ENCODE peak calls at places on chromosomes 6 and 20, in eight cellular contexts. One of them, this sample, is unnamed.

GRCh38 chr6:56677559-56677958 is 34.9 kb upstream of the DST start:
- DNase-seq in activated CD4-positive, alpha-beta T cell treated with anti-CD3 and anti-CD28 coated beads, Interleukin-2, amount 50 U/mL, for 1 hour: no peak
- DNase-seq in nephron progenitor cell: no peak
- DNase-seq in activated gamma-delta T cell treated with Interleukin-2 at 50 U/mL for 16 hours: no peak
- DNase-seq in NCI-H345: no peak
- DNase-seq in NCI-H1105: no peak
- DNase-seq in lower leg skin: no peak
- DNase-seq in H7: no peak
- DNase-seq in this sample: no peak

GRCh38 chr20:40705413-40705812 is 16.4 kb upstream of the MAFB start:
- DNase-seq in activated CD4-positive, alpha-beta T cell treated with anti-CD3 and anti-CD28 coated beads, Interleukin-2, amount 50 U/mL, for 1 hour: no peak
- DNase-seq in nephron progenitor cell: no peak
- DNase-seq in activated gamma-delta T cell treated with Interleukin-2 at 50 U/mL for 16 hours: no peak
- DNase-seq in NCI-H345: no peak
- DNase-seq in NCI-H1105: no peak
- DNase-seq in lower leg skin: no peak
- DNase-seq in H7: no peak
- DNase-seq in this sample: no peak

GRCh38 chr20:59515013-59515905 is 89.1 kb upstream of the PHACTR3 start:
- DNase-seq in activated CD4-positive, alpha-beta T cell treated with anti-CD3 and anti-CD28 coated beads, Interleukin-2, amount 50 U/mL, for 1 hour: peak
- DNase-seq in nephron progenitor cell: peak
- DNase-seq in activated gamma-delta T cell treated with Interleukin-2 at 50 U/mL for 16 hours: no peak
- DNase-seq in NCI-H345: peak
- DNase-seq in NCI-H1105: peak
- DNase-seq in lower leg skin: peak
- DNase-seq in H7: peak
- DNase-seq in this sample: no peak

GRCh38 chr20:14963262-14963663 is 625.9 kb upstream of the FLRT3 start:
- DNase-seq in activated CD4-positive, alpha-beta T cell treated with anti-CD3 and anti-CD28 coated beads, Interleukin-2, amount 50 U/mL, for 1 hour: no peak
- DNase-seq in nephron progenitor cell: no peak
- DNase-seq in activated gamma-delta T cell treated with Interleukin-2 at 50 U/mL for 16 hours: no peak
- DNase-seq in NCI-H345: no peak
- DNase-seq in NCI-H1105: no peak
- DNase-seq in lower leg skin: no peak
- DNase-seq in H7: no peak
- DNase-seq in this sample: no peak

GRCh38 chr6:15308445-15309213 is 62.8 kb downstream of the JARID2 start:
- DNase-seq in activated CD4-positive, alpha-beta T cell treated with anti-CD3 and anti-CD28 coated beads, Interleukin-2, amount 50 U/mL, for 1 hour: no peak
- DNase-seq in nephron progenitor cell: no peak
- DNase-seq in activated gamma-delta T cell treated with Interleukin-2 at 50 U/mL for 16 hours: no peak
- DNase-seq in NCI-H345: no peak
- DNase-seq in NCI-H1105: no peak
- DNase-seq in lower leg skin: no peak
- DNase-seq in H7: no peak
- DNase-seq in this sample: no peak

GRCh38 chr6:159117541-159117940 is 51.7 kb upstream of the FNDC1 start:
- DNase-seq in activated CD4-positive, alpha-beta T cell treated with anti-CD3 and anti-CD28 coated beads, Interleukin-2, amount 50 U/mL, for 1 hour: no peak
- DNase-seq in nephron progenitor cell: no peak
- DNase-seq in activated gamma-delta T cell treated with Interleukin-2 at 50 U/mL for 16 hours: no peak
- DNase-seq in NCI-H345: no peak
- DNase-seq in NCI-H1105: no peak
- DNase-seq in lower leg skin: no peak
- DNase-seq in H7: no peak
- DNase-seq in this sample: no peak

GRCh38 chr20:46050444-46050843 is 21.4 kb downstream of the SLC12A5 start:
- DNase-seq in activated CD4-positive, alpha-beta T cell treated with anti-CD3 and anti-CD28 coated beads, Interleukin-2, amount 50 U/mL, for 1 hour: no peak
- DNase-seq in nephron progenitor cell: no peak
- DNase-seq in activated gamma-delta T cell treated with Interleukin-2 at 50 U/mL for 16 hours: no peak
- DNase-seq in NCI-H345: no peak
- DNase-seq in NCI-H1105: no peak
- DNase-seq in lower leg skin: no peak
- DNase-seq in H7: no peak
- DNase-seq in this sample: no peak

GRCh38 chr6:3609388-3609787 is 142.1 kb downstream of the PXDC1 start:
- DNase-seq in activated CD4-positive, alpha-beta T cell treated with anti-CD3 and anti-CD28 coated beads, Interleukin-2, amount 50 U/mL, for 1 hour: no peak
- DNase-seq in nephron progenitor cell: no peak
- DNase-seq in activated gamma-delta T cell treated with Interleukin-2 at 50 U/mL for 16 hours: no peak
- DNase-seq in NCI-H345: no peak
- DNase-seq in NCI-H1105: no peak
- DNase-seq in lower leg skin: no peak
- DNase-seq in H7: no peak
- DNase-seq in this sample: no peak

GRCh38 chr6:11398451-11399326 is 138.9 kb upstream of the TMEM170B start:
- DNase-seq in activated CD4-positive, alpha-beta T cell treated with anti-CD3 and anti-CD28 coated beads, Interleukin-2, amount 50 U/mL, for 1 hour: no peak
- DNase-seq in nephron progenitor cell: no peak
- DNase-seq in activated gamma-delta T cell treated with Interleukin-2 at 50 U/mL for 16 hours: no peak
- DNase-seq in NCI-H345: no peak
- DNase-seq in NCI-H1105: no peak
- DNase-seq in lower leg skin: no peak
- DNase-seq in H7: no peak
- DNase-seq in this sample: no peak

GRCh38 chr6:111791415-111791814 is 81.8 kb downstream of the FYN start:
- DNase-seq in activated CD4-positive, alpha-beta T cell treated with anti-CD3 and anti-CD28 coated beads, Interleukin-2, amount 50 U/mL, for 1 hour: no peak
- DNase-seq in nephron progenitor cell: no peak
- DNase-seq in activated gamma-delta T cell treated with Interleukin-2 at 50 U/mL for 16 hours: no peak
- DNase-seq in NCI-H345: no peak
- DNase-seq in NCI-H1105: no peak
- DNase-seq in lower leg skin: no peak
- DNase-seq in H7: no peak
- DNase-seq in this sample: no peak

GRCh38 chr20:44700306-44700705 is 14.9 kb upstream of the CCN5 start:
- DNase-seq in activated CD4-positive, alpha-beta T cell treated with anti-CD3 and anti-CD28 coated beads, Interleukin-2, amount 50 U/mL, for 1 hour: no peak
- DNase-seq in nephron progenitor cell: no peak
- DNase-seq in activated gamma-delta T cell treated with Interleukin-2 at 50 U/mL for 16 hours: no peak
- DNase-seq in NCI-H345: peak
- DNase-seq in NCI-H1105: no peak
- DNase-seq in lower leg skin: no peak
- DNase-seq in H7: peak
- DNase-seq in this sample: no peak

GRCh38 chr6:125009578-125009977 is 47.3 kb downstream of the RNF217 start:
- DNase-seq in activated CD4-positive, alpha-beta T cell treated with anti-CD3 and anti-CD28 coated beads, Interleukin-2, amount 50 U/mL, for 1 hour: no peak
- DNase-seq in nephron progenitor cell: no peak
- DNase-seq in activated gamma-delta T cell treated with Interleukin-2 at 50 U/mL for 16 hours: no peak
- DNase-seq in NCI-H345: no peak
- DNase-seq in NCI-H1105: no peak
- DNase-seq in lower leg skin: no peak
- DNase-seq in H7: no peak
- DNase-seq in this sample: no peak

GRCh38 chr20:63440366-63440955 is 32.0 kb downstream of the KCNQ2 start:
- DNase-seq in activated CD4-positive, alpha-beta T cell treated with anti-CD3 and anti-CD28 coated beads, Interleukin-2, amount 50 U/mL, for 1 hour: no peak
- DNase-seq in nephron progenitor cell: no peak
- DNase-seq in activated gamma-delta T cell treated with Interleukin-2 at 50 U/mL for 16 hours: no peak
- DNase-seq in NCI-H345: no peak
- DNase-seq in NCI-H1105: no peak
- DNase-seq in lower leg skin: no peak
- DNase-seq in H7: no peak
- DNase-seq in this sample: no peak

GRCh38 chr6:17863971-17864754 is 123.3 kb downstream of the KIF13A start:
- DNase-seq in activated CD4-positive, alpha-beta T cell treated with anti-CD3 and anti-CD28 coated beads, Interleukin-2, amount 50 U/mL, for 1 hour: no peak
- DNase-seq in nephron progenitor cell: no peak
- DNase-seq in activated gamma-delta T cell treated with Interleukin-2 at 50 U/mL for 16 hours: no peak
- DNase-seq in NCI-H345: no peak
- DNase-seq in NCI-H1105: no peak
- DNase-seq in lower leg skin: peak
- DNase-seq in H7: no peak
- DNase-seq in this sample: no peak

GRCh38 chr20:63939061-63939935 is 16.9 kb downstream of the UCKL1 start:
- DNase-seq in activated CD4-positive, alpha-beta T cell treated with anti-CD3 and anti-CD28 coated beads, Interleukin-2, amount 50 U/mL, for 1 hour: no peak
- DNase-seq in nephron progenitor cell: no peak
- DNase-seq in activated gamma-delta T cell treated with Interleukin-2 at 50 U/mL for 16 hours: no peak
- DNase-seq in NCI-H345: no peak
- DNase-seq in NCI-H1105: no peak
- DNase-seq in lower leg skin: no peak
- DNase-seq in H7: peak
- DNase-seq in this sample: no peak

GRCh38 chr6:44309092-44309491 is 4.1 kb downstream of the AARS2 start:
- DNase-seq in activated CD4-positive, alpha-beta T cell treated with anti-CD3 and anti-CD28 coated beads, Interleukin-2, amount 50 U/mL, for 1 hour: no peak
- DNase-seq in nephron progenitor cell: no peak
- DNase-seq in activated gamma-delta T cell treated with Interleukin-2 at 50 U/mL for 16 hours: no peak
- DNase-seq in NCI-H345: no peak
- DNase-seq in NCI-H1105: no peak
- DNase-seq in lower leg skin: no peak
- DNase-seq in H7: no peak
- DNase-seq in this sample: no peak

GRCh38 chr6:133888931-133889556 is at the start of gene TCF21:
- DNase-seq in activated CD4-positive, alpha-beta T cell treated with anti-CD3 and anti-CD28 coated beads, Interleukin-2, amount 50 U/mL, for 1 hour: no peak
- DNase-seq in nephron progenitor cell: peak
- DNase-seq in activated gamma-delta T cell treated with Interleukin-2 at 50 U/mL for 16 hours: no peak
- DNase-seq in NCI-H345: no peak
- DNase-seq in NCI-H1105: no peak
- DNase-seq in lower leg skin: no peak
- DNase-seq in H7: peak
- DNase-seq in this sample: no peak

GRCh38 chr20:8608470-8608869 is 460.4 kb upstream of the PLCB4 start:
- DNase-seq in activated CD4-positive, alpha-beta T cell treated with anti-CD3 and anti-CD28 coated beads, Interleukin-2, amount 50 U/mL, for 1 hour: no peak
- DNase-seq in nephron progenitor cell: no peak
- DNase-seq in activated gamma-delta T cell treated with Interleukin-2 at 50 U/mL for 16 hours: no peak
- DNase-seq in NCI-H345: no peak
- DNase-seq in NCI-H1105: no peak
- DNase-seq in lower leg skin: no peak
- DNase-seq in H7: no peak
- DNase-seq in this sample: no peak

GRCh38 chr6:128558924-128559323 is 38.5 kb upstream of the PTPRK start:
- DNase-seq in activated CD4-positive, alpha-beta T cell treated with anti-CD3 and anti-CD28 coated beads, Interleukin-2, amount 50 U/mL, for 1 hour: no peak
- DNase-seq in nephron progenitor cell: no peak
- DNase-seq in activated gamma-delta T cell treated with Interleukin-2 at 50 U/mL for 16 hours: no peak
- DNase-seq in NCI-H345: no peak
- DNase-seq in NCI-H1105: no peak
- DNase-seq in lower leg skin: no peak
- DNase-seq in H7: no peak
- DNase-seq in this sample: no peak

GRCh38 chr6:55825402-55826051 is 49.9 kb downstream of the BMP5 start:
- DNase-seq in activated CD4-positive, alpha-beta T cell treated with anti-CD3 and anti-CD28 coated beads, Interleukin-2, amount 50 U/mL, for 1 hour: no peak
- DNase-seq in nephron progenitor cell: no peak
- DNase-seq in activated gamma-delta T cell treated with Interleukin-2 at 50 U/mL for 16 hours: no peak
- DNase-seq in NCI-H345: no peak
- DNase-seq in NCI-H1105: no peak
- DNase-seq in lower leg skin: no peak
- DNase-seq in H7: no peak
- DNase-seq in this sample: no peak

GRCh38 chr6:101396552-101397173 is 3.2 kb downstream of the GRIK2 start:
- DNase-seq in activated CD4-positive, alpha-beta T cell treated with anti-CD3 and anti-CD28 coated beads, Interleukin-2, amount 50 U/mL, for 1 hour: peak
- DNase-seq in nephron progenitor cell: peak
- DNase-seq in activated gamma-delta T cell treated with Interleukin-2 at 50 U/mL for 16 hours: peak
- DNase-seq in NCI-H345: no peak
- DNase-seq in NCI-H1105: no peak
- DNase-seq in lower leg skin: peak
- DNase-seq in H7: peak
- DNase-seq in this sample: peak

GRCh38 chr6:128350416-128351254 is 169.8 kb downstream of the PTPRK start:
- DNase-seq in activated CD4-positive, alpha-beta T cell treated with anti-CD3 and anti-CD28 coated beads, Interleukin-2, amount 50 U/mL, for 1 hour: no peak
- DNase-seq in nephron progenitor cell: no peak
- DNase-seq in activated gamma-delta T cell treated with Interleukin-2 at 50 U/mL for 16 hours: no peak
- DNase-seq in NCI-H345: no peak
- DNase-seq in NCI-H1105: no peak
- DNase-seq in lower leg skin: no peak
- DNase-seq in H7: no peak
- DNase-seq in this sample: no peak

GRCh38 chr20:36573798-36574277 is 441 bp downstream of the TGIF2 start:
- DNase-seq in activated CD4-positive, alpha-beta T cell treated with anti-CD3 and anti-CD28 coated beads, Interleukin-2, amount 50 U/mL, for 1 hour: peak
- DNase-seq in nephron progenitor cell: no peak
- DNase-seq in activated gamma-delta T cell treated with Interleukin-2 at 50 U/mL for 16 hours: no peak
- DNase-seq in NCI-H345: no peak
- DNase-seq in NCI-H1105: no peak
- DNase-seq in lower leg skin: no peak
- DNase-seq in H7: no peak
- DNase-seq in this sample: peak

GRCh38 chr6:14464049-14464448 is 346.5 kb downstream of the CD83 start:
- DNase-seq in activated CD4-positive, alpha-beta T cell treated with anti-CD3 and anti-CD28 coated beads, Interleukin-2, amount 50 U/mL, for 1 hour: no peak
- DNase-seq in nephron progenitor cell: no peak
- DNase-seq in activated gamma-delta T cell treated with Interleukin-2 at 50 U/mL for 16 hours: no peak
- DNase-seq in NCI-H345: no peak
- DNase-seq in NCI-H1105: no peak
- DNase-seq in lower leg skin: no peak
- DNase-seq in H7: peak
- DNase-seq in this sample: no peak